ENCODE peak calls at places on chromosome 16, in ten cellular contexts. A is left lung; K is CD8-positive, alpha-beta T cell; L is DND-41; M is endothelial cell of umbilical vein; G is H9; F is cardiac muscle cell; J is tibial artery; Q is uterus; Y is sigmoid colon. R is an unnamed sample.

GRCh38 chr16:78955206-78955605 is 645.3 kb downstream of the MAF start:
- DNase-seq in A (no peak), K (no peak), L (no peak), M (no peak), G (no peak), F (no peak), J (no peak), Q (no peak), Y (no peak), R (no peak)

GRCh38 chr16:75317101-75317522 is 65.7 kb upstream of the BCAR1 start:
- DNase-seq in A (no peak), K (no peak), L (no peak), M (peak), G (no peak), F (peak), J (no peak), Q (peak), Y (no peak), R (no peak)

GRCh38 chr16:26335236-26335809 is 643.6 kb downstream of the HS3ST4 start:
- DNase-seq in A (no peak), K (no peak), L (no peak), M (no peak), G (no peak), F (no peak), J (no peak), Q (no peak), Y (no peak), R (no peak)

GRCh38 chr16:87583453-87584131 is 18.7 kb upstream of the JPH3 start:
- DNase-seq in A (peak), K (no peak), L (no peak), M (peak), G (no peak), F (peak), J (peak), Q (no peak), Y (no peak), R (no peak)

GRCh38 chr16:56245197-56245596 is 53.9 kb downstream of the GNAO1 start:
- DNase-seq in A (no peak), K (no peak), L (no peak), M (no peak), G (no peak), F (no peak), J (peak), Q (no peak), Y (no peak), R (peak)

GRCh38 chr16:66635406-66635805 is 30.9 kb downstream of the CMTM3 start:
- DNase-seq in A (no peak), K (no peak), L (no peak), M (no peak), G (no peak), F (no peak), J (no peak), Q (no peak), Y (no peak), R (no peak)

GRCh38 chr16:27972500-27972899 is 91.0 kb downstream of the GSG1L start:
- DNase-seq in A (no peak), K (peak), L (peak), M (peak), G (peak), F (peak), J (no peak), Q (no peak), Y (peak), R (peak)

GRCh38 chr16:68400083-68400923 is 48.0 kb downstream of the SMPD3 start:
- DNase-seq in A (no peak), K (no peak), L (peak), M (no peak), G (no peak), F (no peak), J (no peak), Q (no peak), Y (no peak), R (no peak)

GRCh38 chr16:75114179-75114945 is 2.2 kb downstream of the LDHD start:
- DNase-seq in A (peak), K (no peak), L (no peak), M (no peak), G (peak), F (no peak), J (peak), Q (peak), Y (no peak), R (no peak)

GRCh38 chr16:5072334-5073278 is 963 bp downstream of the ALG1 start:
- DNase-seq in A (no peak), K (no peak), L (no peak), M (no peak), G (no peak), F (peak), J (no peak), Q (no peak), Y (peak), R (no peak)

GRCh38 chr16:11609474-11610120 is 22.9 kb upstream of the LITAF start:
- DNase-seq in A (no peak), K (no peak), L (no peak), M (no peak), G (no peak), F (no peak), J (no peak), Q (no peak), Y (no peak), R (no peak)
- H3K27ac ChIP-seq in A (no peak), K (no peak), L (no peak), M (no peak), G (no peak), F (no peak), J (no peak), Q (no peak), Y (no peak), R (peak)

DNA sequence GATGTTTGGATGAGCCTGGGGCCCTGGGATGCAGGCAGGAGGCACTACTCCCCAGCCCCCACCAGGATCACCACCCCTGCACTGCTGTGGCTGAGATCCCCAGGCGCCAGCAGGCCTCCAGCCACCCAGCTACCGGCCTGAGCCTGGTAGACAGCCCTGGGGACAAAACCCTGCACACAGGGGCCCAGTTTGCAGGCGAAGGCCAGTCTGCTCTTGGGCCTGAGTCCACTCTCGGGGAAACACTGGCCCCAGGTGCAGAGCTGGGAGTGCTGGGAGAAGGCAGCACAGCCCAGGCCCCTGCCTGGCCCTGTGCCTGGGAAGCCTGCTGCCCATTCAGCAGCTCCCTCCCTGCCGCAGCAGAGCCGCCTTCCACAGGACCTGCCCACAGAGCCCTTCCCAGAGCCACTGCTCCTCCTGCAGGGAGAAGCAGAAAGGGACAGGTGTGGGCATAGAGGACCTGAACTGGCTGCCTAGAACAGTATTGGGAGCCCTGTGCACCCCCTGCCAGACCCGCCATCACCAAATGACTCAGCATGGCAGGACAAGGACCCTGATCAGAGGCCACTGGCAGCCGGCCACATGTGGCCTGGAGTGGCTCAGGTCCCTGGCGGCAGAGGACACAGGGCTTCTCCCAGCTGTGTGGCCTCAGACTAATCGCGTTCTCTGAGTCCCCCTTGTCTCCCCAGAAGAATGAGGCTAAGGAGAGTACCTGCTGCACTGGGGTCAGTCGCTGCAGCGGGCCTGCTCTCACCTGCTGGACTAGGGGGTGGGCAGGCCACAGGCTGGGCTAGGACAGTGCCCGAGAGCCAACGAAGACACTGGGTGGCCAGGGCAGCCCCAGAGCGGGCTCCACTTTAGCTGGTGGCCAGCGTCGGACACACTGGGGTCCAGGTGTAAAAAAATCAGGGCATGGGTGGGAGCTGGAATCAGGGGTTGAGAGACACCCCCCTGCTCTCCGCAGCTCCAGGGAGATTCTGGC is 10.7 kb downstream of the MSRB1 start:
- DNase-seq in A (no peak), K (no peak), L (no peak), M (no peak), G (peak), F (no peak), J (no peak), Q (no peak), Y (no peak), R (no peak)
- TF ChIP-seq CTCF in A (no peak), K (no peak), L (no peak), M (no peak), G (peak), F (peak), J (no peak), Q (no peak), Y (no peak), R (no peak)

DNA sequence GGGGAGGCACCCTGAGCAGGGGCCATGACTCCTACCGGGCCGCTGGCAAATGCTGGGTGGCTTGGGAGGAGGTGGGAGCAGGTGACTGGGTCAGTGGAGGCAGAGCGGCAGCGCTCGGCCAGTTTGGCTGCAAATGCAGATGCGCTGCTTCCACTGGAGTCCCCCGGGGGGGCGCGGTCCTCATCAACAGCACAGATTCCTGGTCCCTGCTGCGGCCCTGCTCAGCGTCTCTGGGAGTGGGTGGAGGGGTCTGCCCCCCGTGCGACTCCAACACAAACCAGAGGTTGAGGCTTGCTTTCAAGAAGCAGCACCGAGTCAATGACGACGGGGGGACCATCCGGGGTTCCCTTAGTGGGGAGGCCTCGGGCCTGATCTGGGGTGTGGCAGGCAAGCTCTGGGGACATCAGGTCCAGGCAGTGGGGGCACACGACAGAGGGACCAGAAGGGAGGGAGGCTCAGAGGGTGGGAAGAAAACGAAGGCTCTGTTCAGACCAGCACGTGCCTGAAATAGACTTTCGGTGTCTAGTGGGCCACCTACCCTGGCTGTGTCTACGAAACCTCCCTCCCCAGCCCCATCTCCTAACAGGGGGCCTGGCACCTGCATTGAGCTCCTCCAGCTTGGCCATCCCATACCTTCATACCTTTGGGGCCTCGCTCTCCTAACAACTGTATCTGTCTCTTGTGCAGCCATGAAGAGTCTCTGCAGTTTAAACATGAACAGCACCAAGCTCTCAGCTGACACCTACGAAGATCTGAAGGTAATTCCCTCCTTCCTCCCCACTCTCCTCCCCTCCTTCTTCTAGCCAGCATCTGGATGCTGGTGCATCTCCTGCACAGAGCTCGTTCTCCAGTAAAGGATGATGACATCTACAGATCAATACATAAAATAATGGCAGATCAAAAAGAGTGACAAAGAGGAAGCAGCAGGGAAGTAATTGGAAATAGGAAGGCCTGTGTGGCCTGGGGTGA is 72.5 kb upstream of the PLCG2 start:
- DNase-seq in A (peak), K (no peak), L (no peak), M (no peak), G (no peak), F (no peak), J (no peak), Q (no peak), Y (no peak), R (no peak)
- H3K27ac ChIP-seq in A (no peak), K (no peak), L (no peak), M (peak), G (no peak), F (no peak), J (no peak), Q (peak), Y (peak), R (peak)

GRCh38 chr16:17206712-17207111 is 264.0 kb downstream of the XYLT1 start:
- DNase-seq in A (no peak), K (no peak), L (no peak), M (no peak), G (no peak), F (no peak), J (no peak), Q (no peak), Y (no peak), R (no peak)

GRCh38 chr16:17215306-17215705 is 255.5 kb downstream of the XYLT1 start:
- DNase-seq in A (no peak), K (no peak), L (no peak), M (no peak), G (no peak), F (no peak), J (no peak), Q (no peak), Y (no peak), R (no peak)

GRCh38 chr16:17213974-17214373 is 256.8 kb downstream of the XYLT1 start:
- DNase-seq in A (no peak), K (no peak), L (no peak), M (no peak), G (no peak), F (no peak), J (no peak), Q (no peak), Y (no peak), R (no peak)

GRCh38 chr16:17213025-17213424 is 257.7 kb downstream of the XYLT1 start:
- DNase-seq in A (no peak), K (no peak), L (no peak), M (no peak), G (no peak), F (no peak), J (no peak), Q (no peak), Y (no peak), R (no peak)

DNA sequence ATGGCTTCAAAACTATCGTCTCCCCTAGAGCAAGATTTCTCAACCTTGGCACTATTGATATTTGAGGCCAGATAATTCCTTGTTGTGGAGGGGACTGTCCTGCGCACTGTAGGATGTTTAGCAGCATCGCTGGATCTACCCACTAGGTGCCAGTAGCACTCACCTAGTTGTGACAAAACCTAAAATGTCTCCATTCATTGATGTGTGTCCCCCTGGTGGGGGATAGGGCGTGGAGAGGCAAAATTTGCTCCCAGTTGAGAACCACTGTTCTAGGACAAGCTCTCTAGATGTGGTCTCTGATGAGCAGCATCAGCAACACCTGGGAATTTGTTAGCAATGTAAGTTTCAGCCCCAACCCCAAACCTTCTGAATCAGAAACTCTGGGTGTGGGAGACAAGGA is 259.0 kb downstream of the XYLT1 start:
- DNase-seq in A (no peak), K (peak), L (peak), M (no peak), G (peak), F (no peak), J (no peak), Q (no peak), Y (no peak), R (no peak)
- TF ChIP-seq CTCF in A (no peak), K (peak), L (peak), M (no peak), G (peak), F (no peak), J (no peak), Q (peak), Y (peak), R (no peak)

GRCh38 chr16:23069844-23070243 is 79.4 kb downstream of the USP31 start:
- DNase-seq in A (no peak), K (no peak), L (no peak), M (no peak), G (no peak), F (no peak), J (no peak), Q (no peak), Y (no peak), R (no peak)

GRCh38 chr16:23072769-23073549 is 76.3 kb downstream of the USP31 start:
- DNase-seq in A (no peak), K (no peak), L (no peak), M (no peak), G (no peak), F (peak), J (no peak), Q (no peak), Y (no peak), R (peak)

GRCh38 chr16:23074423-23074822 is 74.8 kb downstream of the USP31 start:
- DNase-seq in A (no peak), K (no peak), L (no peak), M (no peak), G (no peak), F (no peak), J (no peak), Q (no peak), Y (no peak), R (no peak)

GRCh38 chr16:23071202-23072083 is 77.8 kb downstream of the USP31 start:
- DNase-seq in A (no peak), K (no peak), L (no peak), M (peak), G (no peak), F (peak), J (no peak), Q (no peak), Y (no peak), R (peak)

GRCh38 chr16:23072084-23072599 is 77.1 kb downstream of the USP31 start:
- DNase-seq in A (peak), K (no peak), L (no peak), M (peak), G (no peak), F (peak), J (peak), Q (peak), Y (peak), R (peak)
- H3K27ac ChIP-seq in A (no peak), K (no peak), L (no peak), M (peak), G (no peak), F (no peak), J (peak), Q (peak), Y (peak), R (peak)

GRCh38 chr16:3058173-3059030 is 7.0 kb upstream of the IL32 start:
- DNase-seq in A (peak), K (peak), L (peak), M (no peak), G (peak), F (peak), J (no peak), Q (no peak), Y (peak), R (no peak)
- TF ChIP-seq CTCF in A (no peak), K (no peak), L (peak), M (no peak), G (peak), F (no peak), J (no peak), Q (no peak), Y (no peak), R (no peak)